ENCODE peak calls at places on chromosomes 5 and 9, in four cellular contexts. One of them, this sample, is unnamed.

GRCh38 chr5:91288117-91288516 is 95.0 kb downstream of the ARRDC3 start:
- DNase-seq in stimulated activated CD4-positive, alpha-beta T cell treated with anti-CD3 and anti-CD28 coated beads, Interleukin-1b, Interleukin-23, amount 100 ng/mL, for 1 hour: no peak
- DNase-seq in left ventricle myocardium inferior: no peak
- DNase-seq in MM.1S: no peak
- DNase-seq in this sample: no peak

GRCh38 chr5:79396265-79396664 is 117.7 kb downstream of the HOMER1 start:
- DNase-seq in stimulated activated CD4-positive, alpha-beta T cell treated with anti-CD3 and anti-CD28 coated beads, Interleukin-1b, Interleukin-23, amount 100 ng/mL, for 1 hour: no peak
- DNase-seq in left ventricle myocardium inferior: no peak
- DNase-seq in MM.1S: no peak
- DNase-seq in this sample: no peak

GRCh38 chr5:32109236-32109635 is 64.9 kb downstream of the GOLPH3 start:
- DNase-seq in stimulated activated CD4-positive, alpha-beta T cell treated with anti-CD3 and anti-CD28 coated beads, Interleukin-1b, Interleukin-23, amount 100 ng/mL, for 1 hour: no peak
- DNase-seq in left ventricle myocardium inferior: no peak
- DNase-seq in MM.1S: no peak
- DNase-seq in this sample: no peak

GRCh38 chr5:123916331-123917121 is 404.5 kb downstream of the CSNK1G3 start:
- DNase-seq in stimulated activated CD4-positive, alpha-beta T cell treated with anti-CD3 and anti-CD28 coated beads, Interleukin-1b, Interleukin-23, amount 100 ng/mL, for 1 hour: no peak
- DNase-seq in left ventricle myocardium inferior: no peak
- DNase-seq in MM.1S: no peak
- DNase-seq in this sample: peak; percentile 56

GRCh38 chr9:18791074-18791473 is 241.9 kb downstream of the SAXO1 start:
- DNase-seq in stimulated activated CD4-positive, alpha-beta T cell treated with anti-CD3 and anti-CD28 coated beads, Interleukin-1b, Interleukin-23, amount 100 ng/mL, for 1 hour: no peak
- DNase-seq in left ventricle myocardium inferior: no peak
- DNase-seq in MM.1S: no peak
- DNase-seq in this sample: no peak

GRCh38 chr9:128121924-128122808 is 5.4 kb downstream of the PTGES2 start:
- DNase-seq in stimulated activated CD4-positive, alpha-beta T cell treated with anti-CD3 and anti-CD28 coated beads, Interleukin-1b, Interleukin-23, amount 100 ng/mL, for 1 hour: no peak
- DNase-seq in left ventricle myocardium inferior: peak; percentile 13
- DNase-seq in MM.1S: no peak
- DNase-seq in this sample: no peak

GRCh38 chr5:170623576-170624181 is 119.9 kb downstream of the KCNIP1 start:
- DNase-seq in stimulated activated CD4-positive, alpha-beta T cell treated with anti-CD3 and anti-CD28 coated beads, Interleukin-1b, Interleukin-23, amount 100 ng/mL, for 1 hour: no peak
- DNase-seq in left ventricle myocardium inferior: no peak
- DNase-seq in MM.1S: peak; percentile 49
- DNase-seq in this sample: no peak

GRCh38 chr5:675876-676698 is 17.1 kb downstream of the TPPP start:
- DNase-seq in stimulated activated CD4-positive, alpha-beta T cell treated with anti-CD3 and anti-CD28 coated beads, Interleukin-1b, Interleukin-23, amount 100 ng/mL, for 1 hour: no peak
- DNase-seq in left ventricle myocardium inferior: peak; percentile 13
- DNase-seq in MM.1S: no peak
- DNase-seq in this sample: no peak

GRCh38 chr5:172403191-172403794 is 51.0 kb downstream of the SH3PXD2B start:
- DNase-seq in stimulated activated CD4-positive, alpha-beta T cell treated with anti-CD3 and anti-CD28 coated beads, Interleukin-1b, Interleukin-23, amount 100 ng/mL, for 1 hour: no peak
- DNase-seq in left ventricle myocardium inferior: peak; percentile 81
- DNase-seq in MM.1S: no peak
- DNase-seq in this sample: no peak